ENCODE peak calls at places on chromosomes 11 and 22, in seven cellular contexts. Q, I, R, V, C, M and G are unnamed samples.

GRCh38 chr11:117396970-117397369 is 69.3 kb downstream of the CEP164 start:
- DNase-seq in V (no peak), Q (no peak), R (no peak), C (no peak), M (no peak), I (no peak), G (no peak)

GRCh38 chr22:29503811-29504372 is 23.9 kb downstream of the NEFH start:
- DNase-seq in C (peak; percentile 44), M (no peak), I (no peak), Q (no peak), V (no peak), R (no peak), G (peak; percentile 39)

GRCh38 chr11:2190670-2191471 is 19.3 kb upstream of the TH start:
- DNase-seq in I (no peak), Q (peak; percentile 74), V (no peak), C (no peak), M (no peak), R (no peak), G (no peak)

GRCh38 chr11:14519692-14520085 is 497 bp downstream of the PSMA1 start:
- DNase-seq in V (no peak), Q (no peak), C (no peak), I (no peak), M (no peak), R (no peak), G (no peak)

GRCh38 chr11:116240661-116241060 is 532.1 kb downstream of the BUD13 start:
- DNase-seq in I (no peak), R (no peak), M (no peak), Q (no peak), C (no peak), V (no peak), G (no peak)

GRCh38 chr22:38353142-38353629 is 36.0 kb upstream of the CSNK1E start:
- DNase-seq in I (peak; percentile 8), V (peak; percentile 91), M (peak; percentile 85), Q (peak; percentile 88), R (peak; percentile 85), C (peak; percentile 77), G (peak; percentile 40)

GRCh38 chr11:120710354-120711187 is 199.0 kb downstream of the GRIK4 start:
- DNase-seq in V (no peak), M (peak; percentile 77), C (peak; percentile 58), Q (peak; percentile 41), R (no peak), I (peak; percentile 41), G (no peak)

GRCh38 chr22:45262931-45263789 is 21.6 kb upstream of the UPK3A start:
- DNase-seq in I (no peak), V (no peak), M (no peak), R (no peak), C (peak; percentile 52), Q (no peak), G (no peak)

GRCh38 chr11:130737866-130738431 is 178.3 kb downstream of the SNX19 start:
- DNase-seq in V (no peak), Q (peak; percentile 47), M (no peak), C (no peak), R (peak; percentile 43), I (no peak), G (no peak)

GRCh38 chr22:46604306-46604690 is 15.9 kb upstream of the GRAMD4 start:
- DNase-seq in V (no peak), M (no peak), I (no peak), C (peak; percentile 54), R (no peak), Q (no peak), G (no peak)

GRCh38 chr11:68340003-68340767 is 27.8 kb downstream of the LRP5 start:
- DNase-seq in V (no peak), R (no peak), M (no peak), Q (no peak), I (no peak), C (no peak), G (no peak)

GRCh38 chr11:4926607-4927006 is 2.5 kb upstream of the OR51G1 start:
- DNase-seq in V (no peak), Q (no peak), M (no peak), C (no peak), I (no peak), R (no peak), G (no peak)

GRCh38 chr11:58928691-58929090 is 10.6 kb upstream of the GLYATL1 start:
- DNase-seq in M (peak; percentile 9), C (no peak), V (no peak), Q (no peak), I (no peak), R (no peak), G (no peak)

GRCh38 chr11:117417342-117417741 is 89.7 kb downstream of the CEP164 start:
- DNase-seq in C (no peak), V (no peak), Q (no peak), M (no peak), I (no peak), R (no peak), G (no peak)

GRCh38 chr11:111422494-111423249 is 43.6 kb upstream of the POU2AF1 start:
- DNase-seq in M (peak; percentile 90), V (no peak), Q (peak; percentile 64), I (peak; percentile 37), C (peak; percentile 77), R (peak; percentile 79), G (peak; percentile 59)

GRCh38 chr11:46348566-46348981 is 1.3 kb downstream of the DGKZ start:
- DNase-seq in M (no peak), V (no peak), R (no peak), C (peak; percentile 39), Q (no peak), I (no peak), G (no peak)

GRCh38 chr11:25702417-25702816 is 629.5 kb upstream of the ANO3 start:
- DNase-seq in I (no peak), V (no peak), Q (no peak), M (no peak), C (no peak), R (no peak), G (no peak)

GRCh38 chr22:24727218-24727851 is 47.2 kb downstream of the PIWIL3 start:
- DNase-seq in M (no peak), I (peak; percentile 72), C (no peak), Q (peak; percentile 66), R (peak; percentile 48), V (no peak), G (peak; percentile 36)

GRCh38 chr11:112797653-112798293 is 163.4 kb upstream of the NCAM1 start:
- DNase-seq in I (no peak), V (no peak), Q (no peak), C (no peak), R (peak; percentile 68), M (peak; percentile 70), G (no peak)

GRCh38 chr11:103920449-103920848 is 116.0 kb upstream of the DDI1 start:
- DNase-seq in C (no peak), Q (no peak), R (no peak), I (no peak), V (no peak), M (no peak), G (no peak)

GRCh38 chr22:37485006-37485713 is 1.0 kb downstream of the MFNG start:
- DNase-seq in Q (no peak), V (no peak), R (no peak), I (no peak), C (no peak), M (no peak), G (no peak)

GRCh38 chr11:66343176-66343575 is 1.7 kb downstream of the BRMS1 start:
- DNase-seq in V (no peak), M (no peak), I (no peak), Q (no peak), R (no peak), C (no peak), G (no peak)

GRCh38 chr11:125376856-125377255 is 119.2 kb downstream of the FEZ1 start:
- DNase-seq in R (no peak), V (no peak), Q (no peak), I (no peak), M (no peak), C (no peak), G (no peak)
- H3K4me3 ChIP-seq in R (no peak overlapping the region), V (no peak overlapping the region), Q (no peak overlapping the region), I (no peak overlapping the region), M (no peak overlapping the region), C (no peak overlapping the region), G (no peak overlapping the region)

DNA sequence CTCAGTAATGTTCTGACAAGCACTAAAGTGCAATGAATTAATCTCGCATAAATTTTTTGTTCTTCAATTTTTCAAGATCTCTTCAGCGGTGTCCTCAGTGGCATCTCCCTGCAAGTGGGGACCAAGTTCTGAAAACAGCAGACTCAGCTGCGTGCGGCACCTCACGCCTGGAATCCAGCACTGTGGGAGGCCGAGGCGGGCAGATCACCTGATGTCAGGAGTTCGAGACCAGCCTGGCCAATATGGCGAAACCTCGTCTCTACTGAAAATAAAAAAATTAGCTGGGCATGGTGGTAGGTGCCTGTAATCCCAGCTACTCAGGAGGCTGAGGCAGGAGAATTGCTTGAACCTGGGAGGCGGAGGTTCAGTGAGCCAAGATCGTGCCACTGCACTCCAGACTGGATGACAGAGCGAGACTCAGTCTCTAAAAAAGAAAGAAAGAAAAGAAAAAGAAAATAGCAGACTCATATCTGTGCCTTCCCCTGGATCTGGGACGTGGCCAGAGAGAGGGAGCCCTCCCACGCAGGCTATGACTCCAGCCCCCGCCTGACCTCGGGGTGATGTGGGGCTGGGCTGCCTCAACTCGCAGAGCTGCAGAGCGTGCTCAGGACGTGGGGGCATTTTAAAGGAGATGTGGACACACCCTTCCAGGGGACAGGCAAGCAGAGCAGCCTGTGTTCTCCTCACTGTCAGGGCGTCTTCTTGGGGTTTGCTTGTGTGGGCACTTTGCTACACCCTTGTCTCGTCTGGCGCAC is 346.6 kb downstream of the BRD1 start:
- DNase-seq in I (no peak), Q (no peak), M (no peak), V (no peak), R (no peak), C (no peak), G (no peak)
- TF ChIP-seq POLR2AphosphoS5 in I (no peak), Q (no peak), M (no peak), V (no peak), R (no peak), C (no peak), G (no peak)

DNA sequence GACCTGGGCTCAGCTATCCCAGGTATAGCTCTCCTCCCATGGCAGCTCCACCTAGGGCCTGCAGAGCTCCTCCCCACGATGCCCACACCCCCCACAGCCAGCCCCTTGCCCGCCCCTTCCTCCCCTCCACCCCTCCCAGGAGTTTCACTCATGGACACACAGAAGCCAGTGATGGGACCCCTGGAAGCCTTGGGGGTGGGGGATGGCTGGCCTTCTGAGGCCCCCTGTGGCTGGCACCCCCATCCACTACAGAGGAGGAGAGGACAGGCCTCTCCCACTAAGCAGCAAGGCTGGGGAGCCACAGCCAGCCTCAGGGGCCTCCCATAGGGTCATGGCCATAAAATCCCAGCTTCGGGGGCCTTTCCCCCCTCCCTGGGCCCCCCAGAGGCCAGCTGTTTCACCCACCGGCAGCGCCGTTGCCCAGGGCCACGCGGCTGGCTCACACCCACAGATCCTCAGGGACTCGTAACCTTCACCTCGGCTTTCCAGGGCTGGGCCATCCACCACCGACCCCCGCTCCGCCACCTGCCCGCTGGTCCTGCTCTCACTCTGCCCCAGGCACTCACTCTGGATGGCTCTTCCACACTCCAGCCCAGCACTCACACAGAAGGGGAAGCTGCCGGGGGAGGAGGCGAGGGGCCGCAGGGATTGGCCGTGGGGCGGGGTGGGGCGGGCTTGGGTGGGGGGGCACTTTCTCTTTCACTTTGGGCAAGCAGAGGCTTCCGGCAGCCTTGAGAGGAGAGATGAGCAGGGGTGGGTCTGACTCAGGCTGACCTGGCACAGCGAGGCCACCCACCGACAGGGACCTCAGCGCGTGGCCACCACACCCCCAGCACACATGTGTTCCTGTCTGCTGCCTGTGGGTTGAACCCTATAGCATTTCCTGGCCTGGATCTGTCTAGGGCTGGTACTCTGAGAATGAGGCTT is 2.2 kb downstream of the SLC25A22 start:
- DNase-seq in C (peak; percentile 81), M (peak; percentile 57), R (peak; percentile 77), I (no peak), V (peak; percentile 95), Q (peak; percentile 84), G (peak; percentile 69)
- H3K4me3 ChIP-seq in C (peak overlapping the region; percentile 59), M (peak overlapping the region; percentile 86), R (peak overlapping the region; percentile 96), I (peak overlapping the region; percentile 86), V (peak overlapping the region; percentile 85), Q (peak overlapping the region; percentile 90), G (peak overlapping the region; percentile 73)

GRCh38 chr11:62850911-62851806 is 11.8 kb upstream of the WDR74 start:
- DNase-seq in R (no peak), C (no peak), M (peak; percentile 67), V (no peak), I (peak; percentile 47), Q (no peak), G (no peak)
- TF ChIP-seq POLR2AphosphoS5 in R (no peak), C (peak; percentile 19), M (peak; percentile 76), V (no peak), I (peak; percentile 89), Q (peak; percentile 31), G (no peak)